ENCODE peak calls at places on chromosomes 6 and 20, in seven cellular contexts. V is H1, R is GM12878, B is HCT116, S is HepG2, P is SK-N-SH, U is K562. Q is an unnamed sample.

GRCh38 chr6:126955621-126956020 is 162.8 kb upstream of the RSPO3 start:
- DNase-seq in V (no peak), R (no peak), B (no peak), S (no peak), P (no peak), U (no peak), Q (peak; percentile 86)

GRCh38 chr20:4130404-4131189 is 115.2 kb upstream of the RNF24 start:
- DNase-seq in V (no peak), R (no peak), B (no peak), S (no peak), P (no peak), U (peak; percentile 69), Q (no peak)

GRCh38 chr6:157849288-157850017 is 26.4 kb downstream of the SNX9 start:
- DNase-seq in V (no peak), R (no peak), B (no peak), S (no peak), P (no peak), U (no peak), Q (no peak)

GRCh38 chr6:55082021-55082420 is 92.3 kb upstream of the HCRTR2 start:
- DNase-seq in V (no peak), R (no peak), B (no peak), S (no peak), P (no peak), U (no peak), Q (no peak)

GRCh38 chr6:2378891-2379652 is 133.7 kb upstream of the GMDS start:
- DNase-seq in V (no peak), R (no peak), B (peak; percentile 31), S (no peak), P (no peak), U (no peak), Q (no peak)

GRCh38 chr6:37059344-37060194 is 54.1 kb downstream of the FGD2 start:
- DNase-seq in V (peak; percentile 82), R (no peak), B (peak; percentile 96), S (peak; percentile 99), P (no peak), U (peak; percentile 97), Q (peak; percentile 38)

GRCh38 chr6:73028893-73029450 is 196.3 kb downstream of the KHDC1L start:
- DNase-seq in V (no peak), R (no peak), B (no peak), S (no peak), P (no peak), U (no peak), Q (peak; percentile 71)

GRCh38 chr6:7439243-7439642 is 49.6 kb downstream of the RIOK1 start:
- DNase-seq in V (no peak), R (no peak), B (no peak), S (no peak), P (no peak), U (no peak), Q (no peak)

GRCh38 chr20:46562373-46563169 is 12.1 kb upstream of the OCSTAMP start:
- DNase-seq in V (peak; percentile 90), R (no peak), B (peak; percentile 47), S (peak; percentile 87), P (peak; percentile 80), U (peak; percentile 81), Q (peak; percentile 84)

GRCh38 chr6:39231844-39232243 is 2.6 kb upstream of the KCNK5 start:
- DNase-seq in V (no peak), R (no peak), B (no peak), S (no peak), P (no peak), U (no peak), Q (no peak)

GRCh38 chr6:44002591-44003344 is 124.5 kb downstream of the MRPL14 start:
- DNase-seq in V (peak; percentile 86), R (no peak), B (no peak), S (no peak), P (peak; percentile 72), U (no peak), Q (peak; percentile 55)

GRCh38 chr20:37353285-37353849 is 7.4 kb downstream of the SRC start:
- DNase-seq in V (no peak), R (no peak), B (no peak), S (no peak), P (peak; percentile 13), U (no peak), Q (no peak)

GRCh38 chr20:59178983-59179595 is 15.5 kb downstream of the ZNF831 start:
- DNase-seq in V (no peak), R (no peak), B (no peak), S (no peak), P (no peak), U (no peak), Q (no peak)

GRCh38 chr20:32027653-32028052 is 17.4 kb downstream of the CCM2L start:
- DNase-seq in V (no peak), R (no peak), B (no peak), S (no peak), P (no peak), U (no peak), Q (no peak)
- TF ChIP-seq JUND in V (no peak), R (no peak), B (no peak), S (no peak), P (no peak), U (no peak), Q (no peak)

GRCh38 chr20:45406260-45407066 is 1.6 kb upstream of the DBNDD2 start:
- DNase-seq in V (peak; percentile 78), R (no peak), B (no peak), S (no peak), P (peak; percentile 80), U (peak; percentile 70), Q (peak; percentile 71)

GRCh38 chr20:45407783-45408645 is at the start of gene DBNDD2:
- DNase-seq in V (no peak), R (no peak), B (no peak), S (no peak), P (peak; percentile 24), U (no peak), Q (no peak)

GRCh38 chr20:45404438-45404837 is 3.7 kb upstream of the DBNDD2 start:
- DNase-seq in V (no peak), R (no peak), B (no peak), S (no peak), P (no peak), U (no peak), Q (no peak)

GRCh38 chr20:45407067-45407745 is 883 bp upstream of the DBNDD2 start:
- DNase-seq in V (no peak), R (no peak), B (no peak), S (no peak), P (peak; percentile 65), U (peak; percentile 25), Q (peak; percentile 48)

DNA sequence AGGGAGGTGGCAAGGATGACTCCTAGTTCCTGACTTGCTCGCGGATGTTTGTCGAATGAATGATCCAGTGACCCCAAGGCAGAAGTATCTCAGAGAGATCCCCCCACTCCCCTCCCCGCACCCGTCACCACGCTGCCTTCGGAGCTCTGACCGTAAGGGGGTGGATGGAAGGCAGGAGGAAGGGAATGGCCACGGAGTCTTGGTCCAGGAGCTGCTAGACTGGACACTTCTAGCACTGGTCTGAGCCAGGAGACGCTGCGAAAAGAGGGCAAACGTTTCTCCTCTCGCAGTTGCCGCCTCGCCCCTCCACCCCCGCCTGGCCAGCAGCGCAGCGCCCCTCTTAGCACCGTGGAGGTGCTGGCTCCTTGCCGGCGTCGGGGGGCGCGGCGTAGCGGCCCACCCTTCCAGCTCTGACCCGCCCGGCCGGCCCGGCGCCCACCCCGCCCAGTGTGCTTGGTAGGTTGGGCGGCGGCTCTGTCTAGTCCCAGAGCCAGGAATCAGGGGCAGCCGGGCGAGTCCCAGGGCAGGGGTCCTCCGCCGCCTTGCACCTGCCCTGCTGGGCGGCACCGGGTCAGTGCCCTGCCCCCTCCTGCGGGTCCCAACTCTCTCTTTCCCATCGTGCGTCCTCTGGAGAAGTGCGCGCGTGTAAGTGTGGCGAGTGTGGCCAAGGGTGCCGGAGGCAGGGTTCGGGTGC is 2.4 kb upstream of the DBNDD2 start:
- DNase-seq in V (peak; percentile 66), R (no peak), B (no peak), S (no peak), P (peak; percentile 75), U (peak; percentile 18), Q (peak; percentile 33)
- TF ChIP-seq JUND in V (no peak), R (no peak), B (no peak), S (no peak), P (no peak), U (no peak), Q (no peak)

GRCh38 chr20:34639755-34640222 is 37.1 kb downstream of the PIGU start:
- DNase-seq in V (no peak), R (no peak), B (no peak), S (peak; percentile 58), P (no peak), U (no peak), Q (no peak)
- TF ChIP-seq JUND in V (no peak), R (no peak), B (no peak), S (no peak), P (no peak), U (no peak), Q (no peak)

GRCh38 chr6:116447052-116447451 is 14.1 kb upstream of the CALHM6 start:
- DNase-seq in V (no peak), R (no peak), B (no peak), S (no peak), P (no peak), U (no peak), Q (peak; percentile 6)
- TF ChIP-seq JUND in V (no peak), R (no peak), B (no peak), S (no peak), P (no peak), U (no peak), Q (no peak)

GRCh38 chr6:135379647-135380046 is 117.9 kb downstream of the AHI1 start:
- DNase-seq in V (no peak), R (no peak), B (no peak), S (no peak), P (no peak), U (no peak), Q (no peak)

GRCh38 chr6:135380793-135381192 is 116.7 kb downstream of the AHI1 start:
- DNase-seq in V (no peak), R (no peak), B (no peak), S (no peak), P (no peak), U (no peak), Q (no peak)

GRCh38 chr6:135383766-135384165 is 113.8 kb downstream of the AHI1 start:
- DNase-seq in V (no peak), R (no peak), B (no peak), S (no peak), P (no peak), U (no peak), Q (no peak)

GRCh38 chr6:135383297-135383696 is 114.2 kb downstream of the AHI1 start:
- DNase-seq in V (no peak), R (no peak), B (no peak), S (no peak), P (no peak), U (no peak), Q (no peak)

GRCh38 chr6:135382182-135382628 is 115.3 kb downstream of the AHI1 start:
- DNase-seq in V (no peak), R (peak; percentile 37), B (no peak), S (no peak), P (no peak), U (no peak), Q (no peak)
- TF ChIP-seq JUND in V (no peak), R (peak; percentile 46), B (no peak), S (no peak), P (no peak), U (no peak), Q (no peak)

Q was measured in T47D.